ENCODE peak calls at places on chromosome 20, in four cellular contexts. P is adrenal gland, L is left ventricle myocardium inferior, V is PC-9. T is an unnamed sample. For H3K36me3, the result is how much of the 10 kb centered on the place peaks cover.

GRCh38 chr20:22578221-22579118 is 5.9 kb downstream of the FOXA2 start:
- DNase-seq in L (no peak), V (no peak), P (no peak), T (no peak)

GRCh38 chr20:50188879-50189680 is 1.6 kb upstream of the CEBPB start:
- DNase-seq in L (no peak), V (no peak), P (peak), T (no peak)

GRCh38 chr20:35235881-35236280 is 9.4 kb downstream of the MMP24 start:
- DNase-seq in L (no peak), V (no peak), P (no peak), T (no peak)

GRCh38 chr20:15582146-15582776 is 991.0 kb downstream of the KIF16B start:
- DNase-seq in V (no peak), L (no peak), P (no peak), T (no peak)

GRCh38 chr20:2507875-2508630 is 662 bp downstream of the ZNF343 start:
- DNase-seq in V (no peak), L (peak), P (no peak), T (no peak)

GRCh38 chr20:23193985-23194384 is 107.9 kb upstream of the CD93 start:
- DNase-seq in L (no peak), V (no peak), P (no peak), T (no peak)

GRCh38 chr20:48397689-48398005 is 430.2 kb downstream of the PREX1 start:
- DNase-seq in P (no peak), V (no peak), L (peak), T (no peak)

GRCh38 chr20:19786311-19786710 is 28.3 kb downstream of the RIN2 start:
- DNase-seq in P (peak), V (peak), L (peak), T (peak)

GRCh38 chr20:20680991-20681508 is 31.4 kb downstream of the RALGAPA2 start:
- DNase-seq in L (no peak), P (no peak), V (no peak), T (no peak)

GRCh38 chr20:53001502-53002301 is 29.5 kb downstream of the TSHZ2 start:
- DNase-seq in L (no peak), V (no peak), P (no peak), T (no peak)

GRCh38 chr20:41618807-41619294 is 674 bp upstream of the CHD6 start:
- DNase-seq in P (peak), L (no peak), V (no peak), T (no peak)

GRCh38 chr20:2387180-2387577 is 6.5 kb downstream of the TGM6 start:
- DNase-seq in P (no peak), V (no peak), L (no peak), T (no peak)

GRCh38 chr20:49694450-49695071 is 19.1 kb downstream of the B4GALT5 start:
- DNase-seq in L (no peak), V (no peak), P (no peak), T (no peak)

GRCh38 chr20:3728354-3728753 is 4.1 kb upstream of the HSPA12B start:
- DNase-seq in P (no peak), V (no peak), L (no peak), T (no peak)

GRCh38 chr20:43893930-43894329 is 20.7 kb upstream of the TOX2 start:
- DNase-seq in P (no peak), L (no peak), V (no peak), T (no peak)

GRCh38 chr20:50635014-50635557 is 56.3 kb downstream of the RIPOR3 start:
- DNase-seq in P (no peak), V (no peak), L (no peak), T (no peak)

GRCh38 chr20:58447733-58448391 is 58.8 kb downstream of the VAPB start:
- DNase-seq in V (no peak), L (no peak), P (peak), T (no peak)

GRCh38 chr20:13205848-13206434 is 15.1 kb upstream of the ISM1 start:
- DNase-seq in L (no peak), V (no peak), P (no peak), T (no peak)

GRCh38 chr20:6006603-6006949 is 47.3 kb downstream of the LRRN4 start:
- DNase-seq in V (no peak), L (peak), P (no peak), T (no peak)

GRCh38 chr20:49853640-49854039 is 41.0 kb downstream of the SLC9A8 start:
- DNase-seq in V (peak), L (no peak), P (peak), T (no peak)

GRCh38 chr20:10649817-10650200 is 24.0 kb downstream of the JAG1 start:
- DNase-seq in V (no peak), L (no peak), P (no peak), T (no peak)

GRCh38 chr20:1757072-1757471 is 99.5 kb upstream of the SIRPG start:
- DNase-seq in V (peak), L (no peak), P (no peak), T (no peak)

GRCh38 chr20:59785986-59786753 is 147.3 kb downstream of the SYCP2 start:
- DNase-seq in V (no peak), P (no peak), L (no peak), T (no peak)

GRCh38 chr20:34129518-34130162 is 17.6 kb upstream of the EIF2S2 start:
- DNase-seq in P (peak), L (peak), V (peak), T (no peak)

GRCh38 chr20:62201173-62202082 is 18.6 kb downstream of the MTG2 start:
- DNase-seq in L (no peak), P (no peak), V (no peak), T (no peak)

GRCh38 chr20:62203378-62204030 is 16.6 kb downstream of the HRH3 start:
- DNase-seq in V (no peak), L (no peak), P (no peak), T (no peak)

GRCh38 chr20:62200491-62201172 is 17.8 kb downstream of the MTG2 start:
- DNase-seq in P (no peak), L (no peak), V (no peak), T (no peak)

GRCh38 chr20:62202083-62202395 is 18.0 kb downstream of the HRH3 start:
- DNase-seq in P (no peak), L (no peak), V (no peak), T (no peak)

DNA sequence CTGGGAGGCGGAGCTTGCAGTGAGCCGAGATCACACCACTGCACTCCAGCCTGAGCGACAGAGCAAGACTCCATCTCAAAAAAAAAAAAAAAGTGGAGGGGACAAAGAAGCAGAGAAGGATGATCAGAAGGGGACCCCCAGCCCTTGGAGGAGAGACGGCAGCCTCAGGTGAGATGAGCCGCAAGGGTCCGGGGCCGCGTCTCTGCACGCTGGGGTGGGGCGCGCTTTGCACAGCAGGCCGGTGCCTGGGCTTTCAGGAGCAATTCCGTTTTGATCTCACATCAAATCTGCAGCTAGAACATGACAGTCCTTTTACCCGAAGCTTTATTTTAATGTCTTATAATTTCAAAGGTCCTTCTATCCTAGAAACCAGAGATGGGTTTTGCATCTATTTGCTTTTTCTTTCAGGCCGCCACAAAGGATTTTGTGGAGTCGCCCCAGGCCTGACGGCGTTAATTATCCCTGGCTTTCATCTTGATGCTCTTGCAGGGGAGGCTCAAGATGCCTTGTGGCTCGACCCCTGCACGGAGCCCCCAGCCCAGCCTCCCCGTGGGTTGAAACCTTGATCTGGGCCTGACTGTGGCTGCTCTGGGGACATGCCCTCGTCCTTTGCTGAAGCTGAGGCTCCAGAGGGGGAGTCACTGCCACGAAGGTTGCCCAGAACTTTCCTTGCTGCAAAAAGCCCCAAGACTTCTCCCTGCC is 17.3 kb downstream of the HRH3 start:
- DNase-seq in L (no peak), V (no peak), P (no peak), T (no peak)
- TF ChIP-seq CTCF in L (no peak), V (no peak), P (no peak), T (no peak)

GRCh38 chr20:51750770-51751388 is 17.3 kb downstream of the ATP9A start:
- DNase-seq in P (no peak), L (no peak), V (no peak), T (no peak)
- H3K4me3 ChIP-seq in P (no peak), L (no peak), V (peak), T (no peak)

DNA sequence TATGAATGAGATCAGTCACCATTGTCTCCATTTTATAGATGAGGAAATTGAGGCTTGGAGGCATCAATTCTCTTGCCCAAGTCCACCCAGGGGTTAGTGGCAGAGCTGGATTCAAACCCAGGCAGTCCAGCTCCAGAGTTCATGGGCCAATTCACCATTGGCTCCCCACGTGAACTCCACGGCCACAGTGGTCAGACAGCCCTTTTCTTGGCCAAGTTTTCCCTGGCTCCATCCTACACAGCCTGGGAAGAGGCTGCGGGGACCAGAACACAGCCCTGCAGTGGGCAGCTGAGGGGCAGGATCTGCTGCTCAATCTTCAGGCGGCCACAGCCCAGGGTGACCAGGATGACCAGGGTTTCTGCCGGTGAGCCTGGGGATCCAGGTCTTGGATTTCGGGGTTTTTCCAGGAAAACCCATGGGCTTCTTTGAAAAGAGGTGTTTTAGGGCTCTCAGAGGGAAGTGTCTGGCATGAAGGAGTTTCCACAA is 20.4 kb downstream of the TGM2 start:
- DNase-seq in V (no peak), L (no peak), P (no peak), T (no peak)
- H3K36me3 ChIP-seq in V (half or more), L (half or more), P (under half), T (under half)

GRCh38 chr20:32508775-32509119 is 76.4 kb downstream of the NOL4L start:
- DNase-seq in V (no peak), L (no peak), P (no peak), T (no peak)

GRCh38 chr20:32507998-32508774 is 76.9 kb downstream of the NOL4L start:
- DNase-seq in P (peak), L (no peak), V (no peak), T (no peak)

GRCh38 chr20:32510601-32511357 is 74.4 kb downstream of the NOL4L start:
- DNase-seq in L (no peak), V (no peak), P (no peak), T (no peak)

GRCh38 chr20:32510120-32510600 is 75.0 kb downstream of the NOL4L start:
- DNase-seq in L (no peak), V (no peak), P (no peak), T (no peak)

DNA sequence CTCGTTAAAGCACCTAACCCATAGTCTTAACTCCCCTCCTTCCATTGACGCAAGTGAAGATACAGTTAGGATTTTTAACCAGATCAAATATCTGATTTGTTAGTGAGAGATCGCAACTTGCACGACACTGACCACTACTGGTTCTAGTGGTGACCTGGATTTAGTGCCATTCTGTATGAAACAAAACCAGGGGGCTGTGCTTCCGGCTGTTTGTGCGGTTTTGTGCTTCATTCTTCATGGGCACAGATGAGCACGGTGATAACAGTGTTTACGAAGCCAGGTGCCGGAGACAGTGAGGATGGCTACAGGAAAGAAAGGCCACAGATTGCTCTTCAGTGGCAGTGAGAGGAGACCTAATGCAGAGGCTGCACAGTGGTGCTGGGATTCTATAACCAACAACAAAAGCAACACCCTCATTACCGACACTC is 75.5 kb downstream of the NOL4L start:
- DNase-seq in P (no peak), L (no peak), V (no peak), T (peak)
- TF ChIP-seq CTCF in P (no peak), L (no peak), V (no peak), T (peak)

GRCh38 chr20:47354710-47355488 is 1.6 kb downstream of the ZMYND8 start:
- DNase-seq in L (no peak), P (no peak), V (peak), T (no peak)

GRCh38 chr20:47353697-47354387 is 2.7 kb downstream of the ZMYND8 start:
- DNase-seq in P (no peak), L (no peak), V (no peak), T (no peak)

GRCh38 chr20:47355489-47356219 is 845 bp downstream of the ZMYND8 start:
- DNase-seq in V (no peak), L (no peak), P (no peak), T (no peak)

GRCh38 chr20:47353224-47353696 is 3.2 kb downstream of the ZMYND8 start:
- DNase-seq in L (no peak), P (no peak), V (no peak), T (no peak)

GRCh38 chr20:47354388-47354709 is 2.1 kb downstream of the ZMYND8 start:
- DNase-seq in V (no peak), L (no peak), P (no peak), T (no peak)
- H3K4me3 ChIP-seq in V (peak), L (peak), P (peak), T (no peak)

GRCh38 chr20:38501858-38502431 is 29.3 kb downstream of the RALGAPB start:
- DNase-seq in P (no peak), V (no peak), L (no peak), T (no peak)
- H3K36me3 ChIP-seq in P (under half), V (under half), L (half or more), T (under half)

DNA sequence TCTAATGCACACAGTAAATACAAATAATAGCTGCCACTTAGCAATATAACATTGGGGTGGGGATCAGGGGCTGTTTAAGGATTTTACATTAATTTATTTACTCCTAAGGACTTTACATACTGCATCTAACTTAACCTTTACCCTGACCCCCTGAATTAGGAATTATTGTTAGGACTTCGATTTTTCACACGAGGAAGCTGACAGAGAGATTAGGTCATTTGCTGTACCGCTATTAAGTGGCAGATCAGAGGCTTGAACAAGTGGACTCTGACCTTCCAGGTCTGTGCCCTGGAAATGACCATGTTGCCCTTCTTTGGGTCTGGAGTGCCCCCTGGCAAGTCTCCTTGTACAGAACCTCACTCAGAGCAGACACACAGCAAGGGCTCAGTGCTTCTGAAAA is 5.2 kb upstream of the ELMO2 start:
- DNase-seq in P (no peak), V (no peak), L (no peak), T (no peak)
- TF ChIP-seq CTCF in P (no peak), V (no peak), L (no peak), T (no peak)

DNA sequence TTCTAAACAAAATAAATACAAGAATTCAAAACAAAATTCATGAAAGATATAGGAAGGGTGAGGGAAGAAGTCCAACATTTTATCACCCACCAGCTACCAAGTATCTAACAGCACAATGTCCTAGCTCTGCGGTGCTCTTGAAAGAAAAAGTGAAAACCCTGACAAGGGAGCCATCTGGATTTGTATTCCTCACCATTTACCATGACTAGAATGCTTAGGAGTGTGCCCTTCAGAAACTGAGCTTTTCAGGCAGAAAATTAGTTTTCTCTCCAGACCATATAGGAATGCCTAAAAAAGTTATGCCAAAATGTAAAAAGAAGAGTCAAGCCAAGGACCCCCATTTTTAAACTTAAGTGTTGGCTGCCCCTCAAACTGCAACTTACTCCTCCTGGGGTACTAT is 4.5 kb downstream of the SNX5 start:
- DNase-seq in L (no peak), V (no peak), P (no peak), T (no peak)
- H3K4me3 ChIP-seq in L (no peak), V (no peak), P (no peak), T (no peak)

DNA sequence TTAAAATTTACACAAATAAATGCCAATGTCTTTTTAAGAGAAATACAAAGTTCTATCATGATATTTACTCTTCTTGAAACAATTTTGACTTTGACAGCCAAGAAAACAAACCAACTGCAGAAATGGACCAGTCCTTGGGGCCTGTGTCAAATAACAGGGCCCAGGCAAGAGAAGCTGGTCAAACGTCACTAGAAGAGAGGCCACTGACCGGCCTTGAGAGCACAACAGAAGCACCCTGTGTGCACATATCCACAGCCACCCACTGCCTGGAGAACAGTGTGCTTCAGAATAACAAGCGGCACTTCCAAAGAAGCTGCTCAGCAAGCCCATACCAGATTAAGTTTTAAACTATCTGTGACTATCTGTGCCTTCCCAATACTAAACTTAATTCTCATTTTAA is 14.8 kb downstream of the APMAP start:
- DNase-seq in V (no peak), L (no peak), P (peak), T (no peak)
- H3K36me3 ChIP-seq in V (under half), L (half or more), P (under half), T (under half)

GRCh38 chr20:31680286-31681127 is 42.2 kb downstream of the BCL2L1 start:
- DNase-seq in P (no peak), V (no peak), L (no peak), T (no peak)

GRCh38 chr20:31679357-31680285 is 41.9 kb downstream of the COX4I2 start:
- DNase-seq in L (no peak), V (no peak), P (no peak), T (no peak)

GRCh38 chr20:31677553-31678260 is 40.0 kb downstream of the COX4I2 start:
- DNase-seq in L (no peak), P (no peak), V (no peak), T (no peak)

GRCh38 chr20:31676534-31677030 is 38.9 kb downstream of the COX4I2 start:
- DNase-seq in P (no peak), L (no peak), V (no peak), T (no peak)

DNA sequence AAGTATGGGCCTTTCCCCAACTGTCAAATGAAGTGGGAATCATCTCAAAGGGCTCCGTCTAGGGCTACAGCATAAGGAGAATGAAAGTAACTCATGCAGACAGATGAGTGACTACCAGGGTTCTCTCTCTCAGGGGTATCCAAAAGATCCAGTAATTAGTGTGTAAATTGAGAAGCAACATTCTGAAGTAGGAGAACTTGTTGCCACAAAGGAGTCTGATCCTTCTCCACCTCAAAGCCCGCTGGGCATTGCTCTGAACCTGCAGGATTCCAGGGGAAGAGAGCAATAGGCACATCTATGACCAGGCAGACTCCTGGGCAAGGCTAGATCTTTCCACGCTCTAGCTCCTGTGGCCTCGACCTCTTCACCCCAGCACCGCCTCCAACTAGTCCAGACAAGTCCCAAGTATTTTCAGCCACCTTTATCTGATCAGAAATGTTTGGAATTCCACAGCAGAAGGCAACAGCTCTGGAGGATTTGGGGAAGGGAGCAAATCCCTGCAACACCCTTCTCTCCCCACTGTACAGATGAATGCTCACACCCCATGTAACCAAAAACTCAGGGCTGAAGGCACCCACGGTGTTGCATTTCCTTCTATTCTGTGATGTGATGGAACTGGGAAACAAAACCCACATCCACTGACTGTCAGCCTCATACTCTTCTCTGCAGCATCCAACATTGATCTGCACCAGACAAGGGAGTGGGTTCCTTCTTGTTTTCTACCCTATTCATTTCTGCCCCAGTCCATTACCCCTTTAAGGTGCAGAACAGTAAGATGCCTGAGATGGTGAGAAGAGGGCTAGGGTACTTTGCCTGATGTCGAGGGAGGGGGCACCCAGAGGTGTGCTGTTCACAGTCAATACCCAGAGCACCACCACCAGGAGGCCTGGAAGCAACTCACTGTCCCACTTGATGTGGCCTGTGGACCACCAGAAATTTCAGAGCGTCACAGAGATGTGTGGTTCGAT is 41.0 kb downstream of the COX4I2 start:
- DNase-seq in V (peak), P (peak), L (no peak), T (no peak)
- TF ChIP-seq CTCF in V (no peak), P (no peak), L (no peak), T (no peak)

T was measured in BJ.